ENCODE peak calls at places on chromosomes 5 and 9, in six cellular contexts. G, F, Z, C, Q and X are unnamed samples.

GRCh38 chr9:127390563-127390962 is 6.4 kb upstream of the SLC2A8 start:
- DNase-seq in G (no peak), Z (no peak), Q (peak), F (no peak), C (no peak), X (no peak)

GRCh38 chr5:15757103-15757502 is 257.1 kb downstream of the FBXL7 start:
- DNase-seq in F (no peak), Q (no peak), G (no peak), C (peak), Z (peak), X (no peak)

GRCh38 chr9:131365546-131365945 is 28.3 kb upstream of the PRRC2B start:
- DNase-seq in G (no peak), F (no peak), C (no peak), Z (no peak), Q (no peak), X (no peak)

GRCh38 chr9:4464911-4465513 is 25.3 kb upstream of the SLC1A1 start:
- DNase-seq in F (no peak), Z (no peak), Q (no peak), C (peak), G (no peak), X (no peak)

GRCh38 chr5:17440766-17441165 is 57.3 kb upstream of the TAF11L2 start:
- DNase-seq in Q (no peak), G (no peak), C (peak), Z (peak), F (no peak), X (no peak)

GRCh38 chr5:60340326-60340725 is 359.6 kb downstream of the DEPDC1B start:
- DNase-seq in Z (no peak), Q (no peak), G (no peak), F (no peak), C (no peak), X (no peak)

GRCh38 chr9:104009853-104010252 is 84.3 kb upstream of the SMC2 start:
- DNase-seq in Q (peak), F (no peak), Z (no peak), C (peak), G (no peak), X (peak)

GRCh38 chr5:61234019-61234418 is 71.8 kb upstream of the SMIM15 start:
- DNase-seq in C (no peak), F (no peak), Z (no peak), G (no peak), Q (no peak), X (no peak)

GRCh38 chr5:87188411-87188810 is 79.3 kb upstream of the RASA1 start:
- DNase-seq in F (no peak), Q (no peak), Z (no peak), G (no peak), C (no peak), X (no peak)

GRCh38 chr5:160693831-160694473 is 158.1 kb downstream of the ATP10B start:
- DNase-seq in F (no peak), C (no peak), Q (no peak), Z (no peak), G (no peak), X (no peak)

GRCh38 chr5:56070795-56071539 is 76.2 kb upstream of the IL6ST start:
- DNase-seq in Q (no peak), G (no peak), Z (no peak), F (no peak), C (no peak), X (no peak)

GRCh38 chr5:54217826-54218503 is 92.4 kb downstream of the ARL15 start:
- DNase-seq in F (peak), C (peak), Z (peak), G (no peak), Q (peak), X (peak)

GRCh38 chr5:83408719-83409118 is 62.8 kb upstream of the VCAN start:
- DNase-seq in Q (no peak), F (no peak), G (no peak), C (no peak), Z (no peak), X (no peak)

GRCh38 chr5:37197340-37198050 is 51.7 kb downstream of the CPLANE1 start:
- DNase-seq in F (no peak), Q (peak), C (peak), G (no peak), Z (no peak), X (no peak)

GRCh38 chr5:90947667-90948066 is 389.1 kb downstream of the ADGRV1 start:
- DNase-seq in Z (no peak), C (no peak), G (no peak), Q (no peak), F (no peak), X (no peak)

GRCh38 chr5:110321117-110321516 is 405.4 kb downstream of the TMEM232 start:
- DNase-seq in C (peak), F (no peak), Q (no peak), Z (peak), G (no peak), X (no peak)

GRCh38 chr5:166493627-166494026 is 1797.8 kb upstream of the WWC1 start:
- DNase-seq in Q (no peak), G (no peak), Z (no peak), F (no peak), C (no peak), X (no peak)

GRCh38 chr5:37495668-37496067 is 116.5 kb downstream of the WDR70 start:
- DNase-seq in G (no peak), F (no peak), Z (peak), C (peak), Q (no peak), X (no peak)

GRCh38 chr5:1668141-1668721 is 131.4 kb downstream of the MRPL36 start:
- DNase-seq in Z (no peak), G (peak), Q (peak), F (no peak), C (no peak), X (no peak)

GRCh38 chr5:52607425-52607824 is 180.3 kb upstream of the ITGA1 start:
- DNase-seq in Z (no peak), Q (no peak), C (no peak), F (no peak), G (no peak), X (no peak)

GRCh38 chr5:44613951-44614350 is 194.8 kb upstream of the MRPS30 start:
- DNase-seq in Z (no peak), Q (no peak), C (no peak), F (no peak), G (no peak), X (no peak)

GRCh38 chr5:37198842-37199241 is 50.3 kb downstream of the CPLANE1 start:
- DNase-seq in Z (peak), F (no peak), Q (no peak), G (no peak), C (peak), X (no peak)

GRCh38 chr5:111829701-111830100 is 72.7 kb upstream of the NREP start:
- DNase-seq in Q (no peak), Z (peak), F (no peak), G (no peak), C (peak), X (no peak)

GRCh38 chr9:93675336-93676150 is 99.2 kb downstream of the PHF2 start:
- DNase-seq in Z (no peak), C (no peak), Q (no peak), G (peak), F (peak), X (no peak)

GRCh38 chr5:535781-536698 is 11.8 kb upstream of the SLC9A3 start:
- DNase-seq in Q (no peak), C (no peak), F (no peak), Z (no peak), G (peak), X (peak)

GRCh38 chr9:82781965-82782392 is 281.0 kb downstream of the RASEF start:
- DNase-seq in C (no peak), Z (no peak), Q (no peak), F (no peak), G (no peak), X (no peak)

GRCh38 chr5:79074641-79075040 is 5.1 kb downstream of the BHMT2 start:
- DNase-seq in Q (peak), G (no peak), F (no peak), C (peak), Z (peak), X (no peak)